ENCODE peak calls at places on chromosomes 16 and 17, in four cellular contexts. Y, O, J and A are unnamed samples.

GRCh38 chr16:89842471-89843408 is 14.5 kb downstream of the SPIRE2 start:
- DNase-seq in Y (peak; percentile 42), O (peak; percentile 50), J (no peak), A (no peak)

GRCh38 chr16:85555549-85556455 is 57.3 kb upstream of the GSE1 start:
- DNase-seq in Y (no peak), O (no peak), J (no peak), A (no peak)

GRCh38 chr17:73738751-73739575 is 94.7 kb upstream of the SDK2 start:
- DNase-seq in Y (no peak), O (no peak), J (no peak), A (no peak)

GRCh38 chr17:16215002-16215272 is 397 bp downstream of the NCOR1 start:
- DNase-seq in Y (no peak), O (peak; percentile 54), J (peak; percentile 5), A (no peak)

GRCh38 chr17:45942284-45942683 is 47.9 kb downstream of the MAPT start:
- DNase-seq in Y (no peak), O (no peak), J (no peak), A (peak; percentile 98)

GRCh38 chr16:47978491-47979490 is 177.0 kb downstream of the ABCC12 start:
- DNase-seq in Y (no peak), O (no peak), J (no peak), A (no peak)

GRCh38 chr17:33515974-33516373 is 222.9 kb upstream of the ASIC2 start:
- DNase-seq in Y (no peak), O (no peak), J (no peak), A (no peak)

GRCh38 chr16:86823895-86824671 is 245.7 kb downstream of the FOXL1 start:
- DNase-seq in Y (peak; percentile 65), O (peak; percentile 51), J (no peak), A (no peak)

GRCh38 chr16:77499373-77500285 is 64.8 kb upstream of the ADAMTS18 start:
- DNase-seq in Y (no peak), O (no peak), J (no peak), A (no peak)

GRCh38 chr16:1428511-1428910 is 2.4 kb upstream of the PERCC1 start:
- DNase-seq in Y (no peak), O (no peak), J (no peak), A (peak; percentile 3)

GRCh38 chr17:8059131-8059530 is 20.3 kb downstream of the ALOX15B start:
- DNase-seq in Y (no peak), O (no peak), J (no peak), A (no peak)

GRCh38 chr16:77841275-77841640 is 52.9 kb downstream of the VAT1L start:
- DNase-seq in Y (no peak), O (no peak), J (no peak), A (no peak)

GRCh38 chr17:46984892-46985291 is 5.8 kb upstream of the RPRML start:
- DNase-seq in Y (no peak), O (no peak), J (no peak), A (no peak)

GRCh38 chr16:54242199-54242598 is 44.4 kb downstream of the IRX3 start:
- DNase-seq in Y (no peak), O (peak; percentile 11), J (no peak), A (no peak)

GRCh38 chr17:35170968-35171771 is 23.0 kb downstream of the SLC35G3 start:
- DNase-seq in Y (no peak), O (peak; percentile 62), J (no peak), A (no peak)

GRCh38 chr16:88382491-88383400 is at the start of gene ZNF469:
- DNase-seq in Y (no peak), O (peak; percentile 53), J (no peak), A (peak; percentile 13)

GRCh38 chr16:48365030-48365600 is 20.1 kb downstream of the SIAH1 start:
- DNase-seq in Y (no peak), O (no peak), J (no peak), A (no peak)